ENCODE peak calls at places on chromosomes 12 and 14, in four cellular contexts. Q is transverse colon, J is K562, I is upper lobe of left lung. L is an unnamed sample.

GRCh38 chr12:125311050-125311449 is 245.8 kb downstream of the AACS start:
- DNase-seq in Q (no peak), J (no peak), I (no peak), L (no peak)

GRCh38 chr12:12156835-12157234 is 86.1 kb downstream of the BCL2L14 start:
- DNase-seq in Q (no peak), J (no peak), I (no peak), L (no peak)

GRCh38 chr12:68809190-68810026 is 1.4 kb downstream of the MDM2 start:
- DNase-seq in Q (no peak), J (no peak), I (no peak), L (no peak)

GRCh38 chr12:93229494-93230310 is 148.0 kb upstream of the NUDT4 start:
- DNase-seq in Q (no peak), J (peak), I (no peak), L (no peak)

GRCh38 chr12:28950049-28950448 is 199.0 kb upstream of the FAR2 start:
- DNase-seq in Q (no peak), J (no peak), I (no peak), L (no peak)

GRCh38 chr14:21059842-21060589 is 2.4 kb downstream of the RNASE8 start:
- DNase-seq in Q (no peak), J (no peak), I (no peak), L (no peak)

GRCh38 chr12:109719123-109720022 is 5.7 kb downstream of the FAM222A start:
- DNase-seq in Q (no peak), J (peak), I (no peak), L (no peak)

GRCh38 chr14:102942069-102942468 is 19.6 kb downstream of the AMN start:
- DNase-seq in Q (no peak), J (no peak), I (no peak), L (no peak)

GRCh38 chr12:123916729-123917128 is 55.9 kb downstream of the CCDC92 start:
- DNase-seq in Q (no peak), J (no peak), I (no peak), L (no peak)

GRCh38 chr12:49200882-49201594 is 12.2 kb upstream of the TUBA1A start:
- DNase-seq in Q (no peak), J (peak), I (no peak), L (no peak)

GRCh38 chr14:64806202-64806861 is 73.4 kb downstream of the SPTB start:
- DNase-seq in Q (no peak), J (no peak), I (peak), L (no peak)

GRCh38 chr14:72804653-72805180 is 89.2 kb downstream of the DPF3 start:
- DNase-seq in Q (no peak), J (no peak), I (no peak), L (no peak)

GRCh38 chr12:127063339-127064090 is 1203.5 kb upstream of the TMEM132C start:
- DNase-seq in Q (no peak), J (no peak), I (no peak), L (no peak)

GRCh38 chr12:42631507-42631906 is 42.0 kb upstream of the PRICKLE1 start:
- DNase-seq in Q (no peak), J (no peak), I (no peak), L (no peak)

GRCh38 chr14:66345986-66346385 is 140.2 kb upstream of the CCDC196 start:
- DNase-seq in Q (no peak), J (no peak), I (no peak), L (no peak)

GRCh38 chr14:26410189-26410685 is 187.6 kb downstream of the NOVA1 start:
- DNase-seq in Q (no peak), J (no peak), I (no peak), L (no peak)

GRCh38 chr12:30962047-30962446 is 35.5 kb downstream of the TSPAN11 start:
- DNase-seq in Q (no peak), J (no peak), I (no peak), L (no peak)

GRCh38 chr14:57382283-57382682 is 8.1 kb upstream of the NAA30 start:
- DNase-seq in Q (no peak), J (no peak), I (no peak), L (no peak)

GRCh38 chr14:99327050-99327449 is 55.1 kb upstream of the BCL11B start:
- DNase-seq in Q (no peak), J (no peak), I (no peak), L (peak)

GRCh38 chr14:35122696-35123387 is 490 bp downstream of the PRORP start:
- DNase-seq in Q (no peak), J (no peak), I (peak), L (no peak)

GRCh38 chr12:26124491-26125450 is at the start of gene BHLHE41:
- DNase-seq in Q (peak), J (peak), I (peak), L (peak)

GRCh38 chr12:112230136-112230535 is 104.8 kb downstream of the TRAFD1 start:
- DNase-seq in Q (no peak), J (no peak), I (no peak), L (no peak)

DNA sequence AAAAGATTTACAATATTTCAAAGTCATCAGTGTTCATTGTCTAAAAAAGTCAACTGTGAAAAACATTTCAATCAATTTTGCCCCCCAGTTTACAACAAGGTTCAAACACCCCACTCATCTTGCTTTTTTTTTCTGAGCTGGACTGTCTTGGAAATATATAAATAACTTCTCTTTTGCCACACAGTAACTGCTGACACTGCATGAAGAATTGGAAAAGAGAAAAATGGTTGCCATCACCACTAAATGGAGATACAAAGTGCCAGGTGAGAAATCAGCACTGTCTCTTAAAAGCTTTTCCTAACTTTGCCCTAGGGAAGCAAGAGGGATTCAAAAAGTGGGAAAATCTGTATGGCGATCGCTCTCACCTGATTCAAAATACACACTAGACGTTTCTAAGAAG is 101.4 kb downstream of the TRAFD1 start:
- DNase-seq in Q (no peak), J (no peak), I (no peak), L (no peak)
- H3K27ac ChIP-seq in Q (no peak), J (no peak), I (no peak), L (no peak)

DNA sequence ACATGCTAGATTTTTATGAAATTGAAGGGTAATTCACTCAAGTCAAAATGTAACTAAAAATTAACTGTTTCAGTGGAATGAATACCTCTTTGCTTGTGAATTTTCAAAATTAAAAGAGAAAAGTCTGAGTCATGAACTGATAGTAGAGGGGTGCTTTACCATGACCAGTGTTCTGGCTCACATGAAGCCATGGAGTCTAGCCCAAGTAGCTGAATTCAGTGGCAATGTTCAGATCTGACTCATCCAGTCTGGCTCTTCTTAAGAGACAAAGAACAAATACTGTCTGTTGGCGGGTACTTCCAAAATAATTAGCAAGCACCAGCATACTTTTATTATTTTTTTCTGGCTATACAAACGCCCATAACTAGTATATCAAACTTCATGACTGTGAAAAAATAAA is 366.3 kb upstream of the GARIN6 start:
- DNase-seq in Q (no peak), J (no peak), I (no peak), L (no peak)
- TF ChIP-seq POLR2AphosphoS5 in Q (no peak), J (no peak), I (no peak), L (no peak)

GRCh38 chr12:6370994-6371754 is 4.2 kb downstream of the SCNN1A start:
- DNase-seq in Q (peak), J (peak), I (peak), L (no peak)
- TF ChIP-seq EP300 in Q (no peak), J (no peak), I (no peak), L (no peak)

GRCh38 chr14:93994919-93995682 is 2.0 kb upstream of the CCDC197 start:
- DNase-seq in Q (peak), J (no peak), I (no peak), L (no peak)
- H3K27ac ChIP-seq in Q (peak), J (no peak), I (no peak), L (no peak)

DNA sequence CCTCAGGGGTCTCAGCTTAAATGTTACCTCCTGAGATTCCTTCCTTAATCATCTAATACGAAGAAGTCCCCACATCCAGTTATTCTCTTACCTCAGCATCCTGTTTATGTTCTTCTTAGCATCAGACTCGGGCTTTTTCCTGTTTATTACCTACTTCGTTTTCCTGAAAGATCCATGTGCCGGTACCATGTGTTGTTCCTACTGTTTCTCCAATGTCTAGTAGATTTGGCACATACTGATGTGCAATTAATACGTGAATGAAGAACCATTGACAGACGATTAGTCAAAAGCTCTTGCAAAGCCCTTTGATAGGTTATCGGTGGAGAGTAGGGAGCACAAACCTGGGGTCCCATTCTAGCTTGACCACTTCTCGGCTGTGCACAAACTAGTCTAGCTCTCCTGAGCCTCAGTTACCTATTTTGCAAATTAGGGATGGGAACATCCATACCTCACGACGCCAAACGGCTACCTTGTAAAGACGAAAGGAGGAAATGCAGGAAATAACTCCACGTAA is 735 bp upstream of the MAPKAPK5 start:
- DNase-seq in Q (no peak), J (no peak), I (no peak), L (no peak)
- TF ChIP-seq POLR2AphosphoS5 in Q (no peak), J (no peak), I (no peak), L (no peak)

GRCh38 chr14:71150737-71151136 is 243.5 kb downstream of the PCNX1 start:
- DNase-seq in Q (no peak), J (no peak), I (no peak), L (peak)

GRCh38 chr14:71155743-71156142 is 248.5 kb downstream of the PCNX1 start:
- DNase-seq in Q (no peak), J (no peak), I (no peak), L (no peak)
- TF ChIP-seq EP300 in Q (no peak), J (no peak), I (no peak), L (no peak)

L was measured in suprapubic skin.